ENCODE peak calls at places on chromosomes 1 and 21, in eight cellular contexts. One of them, this sample, is unnamed.

GRCh38 chr1:173114381-173114780 is 63.6 kb upstream of the TNFSF18 start:
- DNase-seq in mesendoderm: no peak
- DNase-seq in GM23338: no peak
- DNase-seq in psoas muscle: no peak
- DNase-seq in mammary epithelial cell: no peak
- DNase-seq in upper lobe of right lung: no peak
- DNase-seq in lower lobe of right lung: no peak
- DNase-seq in keratinocyte: no peak
- DNase-seq in this sample: no peak

GRCh38 chr1:69824932-69825331 is 257.2 kb downstream of the LRRC7 start:
- DNase-seq in GM23338: no peak
- DNase-seq in keratinocyte: no peak
- DNase-seq in mesendoderm: no peak
- DNase-seq in mammary epithelial cell: no peak
- DNase-seq in psoas muscle: peak; percentile 65
- DNase-seq in upper lobe of right lung: no peak
- DNase-seq in lower lobe of right lung: no peak
- DNase-seq in this sample: no peak

GRCh38 chr1:151553659-151554058 is 13.6 kb downstream of the TUFT1 start:
- DNase-seq in keratinocyte: no peak
- DNase-seq in psoas muscle: no peak
- DNase-seq in upper lobe of right lung: no peak
- DNase-seq in lower lobe of right lung: no peak
- DNase-seq in mammary epithelial cell: peak; percentile 68
- DNase-seq in GM23338: no peak
- DNase-seq in mesendoderm: no peak
- DNase-seq in this sample: no peak

GRCh38 chr1:73998348-73998959 is 199.5 kb downstream of the LRRIQ3 start:
- DNase-seq in GM23338: peak; percentile 67
- DNase-seq in mesendoderm: peak; percentile 68
- DNase-seq in mammary epithelial cell: peak; percentile 28
- DNase-seq in upper lobe of right lung: no peak
- DNase-seq in keratinocyte: no peak
- DNase-seq in psoas muscle: no peak
- DNase-seq in lower lobe of right lung: no peak
- DNase-seq in this sample: peak; percentile 51

GRCh38 chr1:86018311-86018923 is 138.2 kb downstream of the COL24A1 start:
- DNase-seq in mesendoderm: peak; percentile 45
- DNase-seq in keratinocyte: no peak
- DNase-seq in psoas muscle: no peak
- DNase-seq in mammary epithelial cell: peak; percentile 20
- DNase-seq in GM23338: peak; percentile 68
- DNase-seq in lower lobe of right lung: no peak
- DNase-seq in upper lobe of right lung: no peak
- DNase-seq in this sample: peak; percentile 53

GRCh38 chr1:95124342-95124741 is 7.2 kb downstream of the TLCD4 start:
- DNase-seq in lower lobe of right lung: no peak
- DNase-seq in keratinocyte: no peak
- DNase-seq in upper lobe of right lung: no peak
- DNase-seq in mesendoderm: no peak
- DNase-seq in mammary epithelial cell: no peak
- DNase-seq in GM23338: no peak
- DNase-seq in psoas muscle: no peak
- DNase-seq in this sample: no peak

GRCh38 chr1:73593379-73593778 is 604.6 kb downstream of the LRRIQ3 start:
- DNase-seq in lower lobe of right lung: no peak
- DNase-seq in upper lobe of right lung: no peak
- DNase-seq in keratinocyte: peak; percentile 50
- DNase-seq in mammary epithelial cell: peak; percentile 67
- DNase-seq in GM23338: peak; percentile 44
- DNase-seq in psoas muscle: no peak
- DNase-seq in mesendoderm: peak; percentile 77
- DNase-seq in this sample: no peak

GRCh38 chr1:222912730-222913129 is 97.9 kb downstream of the DISP1 start:
- DNase-seq in upper lobe of right lung: no peak
- DNase-seq in mammary epithelial cell: no peak
- DNase-seq in keratinocyte: no peak
- DNase-seq in mesendoderm: no peak
- DNase-seq in GM23338: no peak
- DNase-seq in psoas muscle: no peak
- DNase-seq in lower lobe of right lung: no peak
- DNase-seq in this sample: no peak

GRCh38 chr21:41482321-41482720 is 25.6 kb downstream of the TMPRSS2 start:
- DNase-seq in psoas muscle: no peak
- DNase-seq in keratinocyte: no peak
- DNase-seq in lower lobe of right lung: no peak
- DNase-seq in mammary epithelial cell: peak; percentile 23
- DNase-seq in GM23338: no peak
- DNase-seq in upper lobe of right lung: no peak
- DNase-seq in mesendoderm: no peak
- DNase-seq in this sample: no peak

GRCh38 chr1:204409111-204409510 is 2.5 kb downstream of the PPP1R15B start:
- DNase-seq in mesendoderm: no peak
- DNase-seq in keratinocyte: no peak
- DNase-seq in upper lobe of right lung: no peak
- DNase-seq in GM23338: no peak
- DNase-seq in psoas muscle: no peak
- DNase-seq in lower lobe of right lung: no peak
- DNase-seq in mammary epithelial cell: no peak
- DNase-seq in this sample: no peak

GRCh38 chr1:115838805-115839705 is 1.9 kb downstream of the NHLH2 start:
- DNase-seq in upper lobe of right lung: peak; percentile 75
- DNase-seq in mesendoderm: peak; percentile 78
- DNase-seq in lower lobe of right lung: peak; percentile 55
- DNase-seq in psoas muscle: peak; percentile 56
- DNase-seq in keratinocyte: no peak
- DNase-seq in GM23338: peak; percentile 85
- DNase-seq in mammary epithelial cell: peak; percentile 60
- DNase-seq in this sample: peak; percentile 74

GRCh38 chr1:216533786-216534185 is 110.5 kb upstream of the USH2A start:
- DNase-seq in GM23338: no peak
- DNase-seq in psoas muscle: no peak
- DNase-seq in mammary epithelial cell: no peak
- DNase-seq in keratinocyte: no peak
- DNase-seq in upper lobe of right lung: no peak
- DNase-seq in lower lobe of right lung: no peak
- DNase-seq in mesendoderm: no peak
- DNase-seq in this sample: no peak

GRCh38 chr21:46160563-46161179 is 5.3 kb upstream of the FTCD start:
- DNase-seq in keratinocyte: no peak
- DNase-seq in mammary epithelial cell: no peak
- DNase-seq in GM23338: no peak
- DNase-seq in psoas muscle: peak; percentile 48
- DNase-seq in upper lobe of right lung: no peak
- DNase-seq in mesendoderm: no peak
- DNase-seq in lower lobe of right lung: no peak
- DNase-seq in this sample: no peak

GRCh38 chr1:212611000-212611636 is 2.6 kb downstream of the ATF3 start:
- DNase-seq in mesendoderm: no peak
- DNase-seq in keratinocyte: no peak
- DNase-seq in psoas muscle: no peak
- DNase-seq in GM23338: no peak
- DNase-seq in mammary epithelial cell: no peak
- DNase-seq in lower lobe of right lung: no peak
- DNase-seq in upper lobe of right lung: no peak
- DNase-seq in this sample: no peak

GRCh38 chr1:244896550-244896949 is 32.2 kb upstream of the HNRNPU start:
- DNase-seq in mesendoderm: no peak
- DNase-seq in mammary epithelial cell: no peak
- DNase-seq in keratinocyte: no peak
- DNase-seq in upper lobe of right lung: no peak
- DNase-seq in psoas muscle: no peak
- DNase-seq in GM23338: no peak
- DNase-seq in lower lobe of right lung: no peak
- DNase-seq in this sample: no peak

GRCh38 chr1:19010995-19011696 is 54.7 kb upstream of the IFFO2 start:
- DNase-seq in upper lobe of right lung: peak; percentile 88
- DNase-seq in mammary epithelial cell: peak; percentile 98
- DNase-seq in lower lobe of right lung: peak; percentile 81
- DNase-seq in GM23338: no peak
- DNase-seq in keratinocyte: peak; percentile 64
- DNase-seq in psoas muscle: no peak
- DNase-seq in mesendoderm: peak; percentile 94
- DNase-seq in this sample: peak; percentile 20

GRCh38 chr1:41795205-41795762 is 123.4 kb downstream of the HIVEP3 start:
- DNase-seq in psoas muscle: no peak
- DNase-seq in upper lobe of right lung: no peak
- DNase-seq in keratinocyte: no peak
- DNase-seq in mammary epithelial cell: peak; percentile 43
- DNase-seq in lower lobe of right lung: no peak
- DNase-seq in mesendoderm: peak; percentile 19
- DNase-seq in GM23338: no peak
- DNase-seq in this sample: no peak

GRCh38 chr1:119093721-119094120 is 46.7 kb downstream of the WARS2 start:
- DNase-seq in psoas muscle: no peak
- DNase-seq in upper lobe of right lung: no peak
- DNase-seq in mesendoderm: no peak
- DNase-seq in keratinocyte: no peak
- DNase-seq in GM23338: no peak
- DNase-seq in lower lobe of right lung: no peak
- DNase-seq in mammary epithelial cell: peak; percentile 14
- DNase-seq in this sample: no peak

GRCh38 chr1:63611231-63611630 is 18.0 kb downstream of the PGM1 start:
- DNase-seq in upper lobe of right lung: no peak
- DNase-seq in mammary epithelial cell: no peak
- DNase-seq in psoas muscle: no peak
- DNase-seq in GM23338: no peak
- DNase-seq in mesendoderm: peak; percentile 48
- DNase-seq in keratinocyte: no peak
- DNase-seq in lower lobe of right lung: no peak
- DNase-seq in this sample: no peak

GRCh38 chr1:121546830-121547680 is 362.3 kb downstream of the SRGAP2C start:
- DNase-seq in upper lobe of right lung: no peak
- DNase-seq in keratinocyte: no peak
- DNase-seq in mesendoderm: no peak
- DNase-seq in psoas muscle: no peak
- DNase-seq in lower lobe of right lung: no peak
- DNase-seq in mammary epithelial cell: peak; percentile 6
- DNase-seq in GM23338: no peak
- DNase-seq in this sample: no peak

GRCh38 chr21:28959367-28960099 is 33.1 kb downstream of the LTN1 start:
- DNase-seq in mesendoderm: no peak
- DNase-seq in upper lobe of right lung: no peak
- DNase-seq in psoas muscle: no peak
- DNase-seq in mammary epithelial cell: peak; percentile 39
- DNase-seq in lower lobe of right lung: no peak
- DNase-seq in keratinocyte: no peak
- DNase-seq in GM23338: no peak
- DNase-seq in this sample: no peak

GRCh38 chr1:15201849-15202551 is 45.0 kb upstream of the FHAD1 start:
- DNase-seq in upper lobe of right lung: no peak
- DNase-seq in GM23338: no peak
- DNase-seq in psoas muscle: peak; percentile 12
- DNase-seq in mesendoderm: no peak
- DNase-seq in mammary epithelial cell: no peak
- DNase-seq in lower lobe of right lung: no peak
- DNase-seq in keratinocyte: no peak
- DNase-seq in this sample: no peak

GRCh38 chr1:228147768-228148167 is 2.0 kb upstream of the GJC2 start:
- DNase-seq in mammary epithelial cell: no peak
- DNase-seq in upper lobe of right lung: no peak
- DNase-seq in mesendoderm: no peak
- DNase-seq in keratinocyte: no peak
- DNase-seq in psoas muscle: no peak
- DNase-seq in GM23338: no peak
- DNase-seq in lower lobe of right lung: no peak
- DNase-seq in this sample: no peak
- H3K4me1 ChIP-seq in mammary epithelial cell: peaks cover 42% of the 10 kb centered on the region
- H3K4me1 ChIP-seq in upper lobe of right lung: peaks cover 56% of the 10 kb centered on the region
- H3K4me1 ChIP-seq in mesendoderm: no peaks in the 10 kb centered on the region
- H3K4me1 ChIP-seq in keratinocyte: peaks cover 57% of the 10 kb centered on the region
- H3K4me1 ChIP-seq in psoas muscle: peaks cover 10% of the 10 kb centered on the region
- H3K4me1 ChIP-seq in GM23338: no peaks in the 10 kb centered on the region
- H3K4me1 ChIP-seq in lower lobe of right lung: peaks cover 70% of the 10 kb centered on the region
- H3K4me1 ChIP-seq in this sample: no peaks in the 10 kb centered on the region

GRCh38 chr1:54221867-54222484 is 22.0 kb downstream of the MRPL37 start:
- DNase-seq in mesendoderm: no peak
- DNase-seq in lower lobe of right lung: no peak
- DNase-seq in GM23338: peak; percentile 32
- DNase-seq in psoas muscle: no peak
- DNase-seq in upper lobe of right lung: no peak
- DNase-seq in keratinocyte: no peak
- DNase-seq in mammary epithelial cell: no peak
- DNase-seq in this sample: no peak
- H3K36me3 ChIP-seq in mesendoderm: peaks cover 4% of the 10 kb centered on the region
- H3K36me3 ChIP-seq in lower lobe of right lung: peaks cover 46% of the 10 kb centered on the region
- H3K36me3 ChIP-seq in GM23338: peaks cover 8% of the 10 kb centered on the region
- H3K36me3 ChIP-seq in psoas muscle: peaks cover 35% of the 10 kb centered on the region
- H3K36me3 ChIP-seq in upper lobe of right lung: peaks cover 23% of the 10 kb centered on the region
- H3K36me3 ChIP-seq in keratinocyte: peaks cover 14% of the 10 kb centered on the region
- H3K36me3 ChIP-seq in mammary epithelial cell: peaks cover 14% of the 10 kb centered on the region
- H3K36me3 ChIP-seq in this sample: peaks cover 22% of the 10 kb centered on the region

GRCh38 chr21:44349847-44350772 is 3.3 kb upstream of the TRPM2 start:
- DNase-seq in psoas muscle: no peak
- DNase-seq in keratinocyte: no peak
- DNase-seq in lower lobe of right lung: no peak
- DNase-seq in GM23338: peak; percentile 62
- DNase-seq in mesendoderm: no peak
- DNase-seq in mammary epithelial cell: no peak
- DNase-seq in upper lobe of right lung: no peak
- DNase-seq in this sample: no peak
- H3K4me1 ChIP-seq in psoas muscle: no peaks in the 10 kb centered on the region
- H3K4me1 ChIP-seq in keratinocyte: no peaks in the 10 kb centered on the region
- H3K4me1 ChIP-seq in lower lobe of right lung: peaks cover 22% of the 10 kb centered on the region
- H3K4me1 ChIP-seq in GM23338: no peaks in the 10 kb centered on the region
- H3K4me1 ChIP-seq in mesendoderm: peaks cover 6% of the 10 kb centered on the region
- H3K4me1 ChIP-seq in mammary epithelial cell: no peaks in the 10 kb centered on the region
- H3K4me1 ChIP-seq in upper lobe of right lung: peaks cover 17% of the 10 kb centered on the region
- H3K4me1 ChIP-seq in this sample: no peaks in the 10 kb centered on the region

GRCh38 chr1:226888021-226888420 is 17.6 kb downstream of the PSEN2 start:
- DNase-seq in mesendoderm: no peak
- DNase-seq in lower lobe of right lung: no peak
- DNase-seq in GM23338: no peak
- DNase-seq in mammary epithelial cell: no peak
- DNase-seq in upper lobe of right lung: no peak
- DNase-seq in keratinocyte: no peak
- DNase-seq in psoas muscle: no peak
- DNase-seq in this sample: no peak
- H3K36me3 ChIP-seq in mesendoderm: peaks cover 7% of the 10 kb centered on the region
- H3K36me3 ChIP-seq in lower lobe of right lung: peaks cover 67% of the 10 kb centered on the region
- H3K36me3 ChIP-seq in GM23338: no peaks in the 10 kb centered on the region
- H3K36me3 ChIP-seq in mammary epithelial cell: no peaks in the 10 kb centered on the region
- H3K36me3 ChIP-seq in upper lobe of right lung: peaks cover 48% of the 10 kb centered on the region
- H3K36me3 ChIP-seq in keratinocyte: peaks cover 17% of the 10 kb centered on the region
- H3K36me3 ChIP-seq in psoas muscle: peaks cover 86% of the 10 kb centered on the region
- H3K36me3 ChIP-seq in this sample: peaks cover 18% of the 10 kb centered on the region

This sample was measured in HAP-1.